ENCODE peak calls at places on chromosomes 6 and 20, in nine cellular contexts. I, G, Y, M, E, K, U, Q and B are unnamed samples.

GRCh38 chr6:145044606-145045275 is 690.6 kb downstream of the EPM2A start:
- DNase-seq in Q (no peak), Y (no peak), G (no peak), E (no peak), I (no peak), U (no peak), M (no peak), K (peak), B (peak)

GRCh38 chr6:328184-328670 is 35.9 kb downstream of the DUSP22 start:
- DNase-seq in Y (no peak), G (peak), I (no peak), Q (no peak), M (no peak), E (peak), U (peak), K (peak), B (peak)

GRCh38 chr6:39251406-39251805 is 22.1 kb upstream of the KCNK5 start:
- DNase-seq in E (no peak), U (no peak), Q (no peak), Y (no peak), M (no peak), G (no peak), K (no peak), I (no peak), B (no peak)

GRCh38 chr6:134342211-134342610 is 24.3 kb upstream of the SGK1 start:
- DNase-seq in K (no peak), U (no peak), G (no peak), I (no peak), Q (no peak), E (no peak), M (no peak), Y (no peak), B (no peak)

GRCh38 chr20:11302436-11302835 is 615.3 kb upstream of the BTBD3 start:
- DNase-seq in U (peak), G (no peak), Y (no peak), Q (no peak), M (no peak), K (peak), I (no peak), E (no peak), B (peak)

GRCh38 chr6:108699290-108700041 is 138.7 kb downstream of the FOXO3 start:
- DNase-seq in Q (no peak), U (no peak), G (no peak), Y (no peak), I (no peak), M (peak), K (no peak), E (no peak), B (no peak)

GRCh38 chr20:49045440-49046086 is 549 bp upstream of the CSE1L start:
- DNase-seq in I (no peak), K (no peak), Q (peak), U (no peak), G (no peak), Y (no peak), M (no peak), E (peak), B (no peak)

GRCh38 chr20:35739294-35740163 is 2.5 kb downstream of the RBM39 start:
- DNase-seq in Y (no peak), E (no peak), M (no peak), G (no peak), Q (no peak), K (peak), I (no peak), U (no peak), B (no peak)

GRCh38 chr6:127343753-127344659 is 597 bp upstream of the ECHDC1 start:
- DNase-seq in Q (no peak), Y (no peak), I (no peak), E (peak), K (peak), G (no peak), U (no peak), M (no peak), B (no peak)

GRCh38 chr6:117514655-117515054 is 32.2 kb downstream of the DCBLD1 start:
- DNase-seq in U (no peak), M (no peak), I (no peak), G (no peak), K (no peak), E (no peak), Q (no peak), Y (no peak), B (no peak)

GRCh38 chr20:62196286-62196685 is 13.5 kb downstream of the MTG2 start:
- DNase-seq in Q (no peak), G (no peak), K (no peak), E (no peak), M (no peak), Y (no peak), I (no peak), U (no peak), B (no peak)

GRCh38 chr6:110946498-110946897 is 12.0 kb upstream of the GTF3C6 start:
- DNase-seq in M (no peak), K (no peak), Q (no peak), E (no peak), G (no peak), I (no peak), Y (no peak), U (no peak), B (no peak)

GRCh38 chr20:9626357-9626756 is 112.0 kb downstream of the LAMP5 start:
- DNase-seq in G (no peak), E (no peak), I (no peak), U (no peak), Y (no peak), K (no peak), M (no peak), Q (no peak), B (no peak)

GRCh38 chr6:46628498-46628897 is 24.1 kb downstream of the CYP39A1 start:
- DNase-seq in G (no peak), K (no peak), M (no peak), Y (no peak), I (no peak), Q (no peak), E (no peak), U (no peak), B (no peak)

GRCh38 chr6:52497652-52498408 is 77.7 kb downstream of the EFHC1 start:
- DNase-seq in Y (no peak), U (no peak), M (no peak), G (no peak), Q (no peak), K (no peak), E (no peak), I (no peak), B (no peak)

GRCh38 chr6:16433338-16433737 is 195.0 kb downstream of the GMPR start:
- DNase-seq in I (no peak), M (no peak), U (no peak), G (no peak), Q (no peak), Y (no peak), K (no peak), E (no peak), B (no peak)

GRCh38 chr6:38603966-38604365 is 35.8 kb downstream of the BTBD9 start:
- DNase-seq in U (no peak), M (no peak), K (peak), I (no peak), Y (no peak), G (no peak), Q (no peak), E (no peak), B (no peak)

GRCh38 chr6:90233994-90234393 is 62.6 kb downstream of the BACH2 start:
- DNase-seq in K (no peak), U (no peak), I (no peak), E (no peak), Y (peak), G (peak), Q (no peak), M (no peak), B (no peak)

GRCh38 chr20:6882911-6883310 is 115.4 kb downstream of the BMP2 start:
- DNase-seq in U (peak), I (no peak), K (peak), Q (no peak), M (no peak), E (no peak), G (no peak), Y (no peak), B (peak)

GRCh38 chr20:33653900-33654596 is 8.1 kb upstream of the C20orf144 start:
- DNase-seq in G (no peak), I (no peak), M (no peak), Q (peak), E (peak), K (no peak), U (no peak), Y (no peak), B (no peak)

GRCh38 chr6:18101271-18101670 is 21.2 kb downstream of the NHLRC1 start:
- DNase-seq in E (no peak), G (no peak), M (no peak), Q (no peak), U (no peak), K (peak), Y (no peak), I (no peak), B (no peak)

GRCh38 chr6:6469074-6469473 is 119.4 kb upstream of the LY86 start:
- DNase-seq in U (no peak), Q (no peak), G (no peak), I (no peak), E (no peak), Y (no peak), M (no peak), K (no peak), B (no peak)

GRCh38 chr20:1472556-1473243 is 6.1 kb upstream of the NSFL1C start:
- DNase-seq in E (no peak), I (no peak), K (no peak), U (no peak), Y (no peak), Q (no peak), M (no peak), G (no peak), B (no peak)

GRCh38 chr6:142112451-142113061 is 20.2 kb upstream of the GJE1 start:
- DNase-seq in Y (peak), K (peak), U (no peak), E (peak), Q (no peak), G (peak), M (peak), I (peak), B (peak)